ENCODE peak calls at places on chromosomes 3 and 15, in ten cellular contexts. K is dorsolateral prefrontal cortex; S is neuronal stem cell; E is CD8-positive, alpha-beta memory T cell; M is stimulated activated CD4-positive, alpha-beta T cell treated with anti-CD3 and anti-CD28 coated beads, TNF-alpha, amount 100 ng/mL, for 4 hours; A is aorta; R is hypothalamus; P is DMS153; H is GM20000; D is ELR. Y is an unnamed sample.

GRCh38 chr3:120147072-120147871 is 53.0 kb upstream of the GSK3B start:
- DNase-seq in K (no peak), S (no peak), E (peak; percentile 14), M (peak; percentile 15), A (no peak), R (no peak), P (peak; percentile 87), H (peak; percentile 48), D (no peak), Y (no peak)

GRCh38 chr15:62269504-62269903 is 104.4 kb upstream of the C2CD4B start:
- DNase-seq in K (no peak), S (no peak), E (no peak), M (no peak), A (no peak), R (no peak), P (no peak), H (no peak), D (no peak), Y (peak; percentile 10)

GRCh38 chr3:58009026-58009748 is 965 bp downstream of the FLNB start:
- DNase-seq in K (no peak), S (no peak), E (peak; percentile 8), M (peak; percentile 13), A (peak; percentile 82), R (peak; percentile 20), P (no peak), H (peak; percentile 55), D (peak; percentile 30), Y (no peak)

GRCh38 chr15:44157679-44158078 is 37.4 kb downstream of the FRMD5 start:
- DNase-seq in K (no peak), S (no peak), E (no peak), M (no peak), A (no peak), R (no peak), P (peak; percentile 2), H (no peak), D (peak; percentile 95), Y (no peak)

GRCh38 chr3:124273651-124274050 is 281.7 kb upstream of the ROPN1 start:
- DNase-seq in K (no peak), S (no peak), E (no peak), M (no peak), A (no peak), R (no peak), P (no peak), H (no peak), D (no peak), Y (no peak)

GRCh38 chr3:99768808-99769501 is 48.7 kb upstream of the CMSS1 start:
- DNase-seq in K (no peak), S (no peak), E (no peak), M (no peak), A (no peak), R (no peak), P (no peak), H (no peak), D (no peak), Y (no peak)

GRCh38 chr15:39199076-39199475 is 381.8 kb upstream of the THBS1 start:
- DNase-seq in K (no peak), S (no peak), E (no peak), M (no peak), A (no peak), R (peak; percentile 7), P (no peak), H (no peak), D (peak; percentile 35), Y (no peak)

GRCh38 chr15:78565951-78566774 is 843 bp downstream of the CHRNA5 start:
- DNase-seq in K (no peak), S (peak; percentile 47), E (no peak), M (no peak), A (no peak), R (no peak), P (no peak), H (peak; percentile 51), D (peak; percentile 60), Y (peak; percentile 14)

GRCh38 chr3:152499796-152500385 is 231.2 kb downstream of the MBNL1 start:
- DNase-seq in K (no peak), S (no peak), E (no peak), M (no peak), A (no peak), R (no peak), P (no peak), H (no peak), D (no peak), Y (no peak)

GRCh38 chr3:115239717-115240116 is 92.6 kb upstream of the ZBTB20 start:
- DNase-seq in K (peak; percentile 65), S (no peak), E (no peak), M (no peak), A (peak; percentile 74), R (peak; percentile 43), P (peak; percentile 99), H (no peak), D (peak; percentile 98), Y (no peak)

GRCh38 chr15:56967336-56967735 is 48.9 kb downstream of the TCF12 start:
- DNase-seq in K (no peak), S (no peak), E (no peak), M (no peak), A (no peak), R (no peak), P (no peak), H (no peak), D (no peak), Y (no peak)

GRCh38 chr3:38616111-38616510 is 33.4 kb downstream of the SCN5A start:
- DNase-seq in K (no peak), S (no peak), E (no peak), M (no peak), A (peak; percentile 30), R (no peak), P (no peak), H (no peak), D (no peak), Y (no peak)

GRCh38 chr3:183584246-183584913 is 28.9 kb upstream of the KLHL6 start:
- DNase-seq in K (no peak), S (no peak), E (no peak), M (no peak), A (no peak), R (peak; percentile 20), P (no peak), H (no peak), D (no peak), Y (peak; percentile 86)

GRCh38 chr15:81106560-81106959 is 27.5 kb upstream of the CFAP161 start:
- DNase-seq in K (no peak), S (peak; percentile 56), E (no peak), M (peak; percentile 12), A (no peak), R (peak; percentile 10), P (peak; percentile 22), H (peak; percentile 69), D (peak; percentile 81), Y (peak; percentile 83)

GRCh38 chr3:176352716-176353334 is 844.5 kb downstream of the TBL1XR1 start:
- DNase-seq in K (no peak), S (no peak), E (no peak), M (no peak), A (no peak), R (no peak), P (no peak), H (no peak), D (no peak), Y (no peak)

GRCh38 chr15:88238618-88239430 is 17.7 kb downstream of the NTRK3 start:
- DNase-seq in K (no peak), S (no peak), E (no peak), M (no peak), A (peak; percentile 70), R (no peak), P (no peak), H (no peak), D (peak; percentile 6), Y (peak; percentile 7)

GRCh38 chr3:135694142-135694541 is 271.4 kb upstream of the PPP2R3A start:
- DNase-seq in K (no peak), S (no peak), E (no peak), M (no peak), A (no peak), R (no peak), P (peak; percentile 96), H (no peak), D (no peak), Y (peak; percentile 16)

GRCh38 chr3:33417051-33417673 is 23.0 kb downstream of the UBP1 start:
- DNase-seq in K (no peak), S (no peak), E (no peak), M (no peak), A (no peak), R (no peak), P (no peak), H (no peak), D (peak; percentile 59), Y (no peak)

GRCh38 chr3:12512534-12513101 is 28.3 kb downstream of the TSEN2 start:
- DNase-seq in K (no peak), S (no peak), E (no peak), M (no peak), A (no peak), R (no peak), P (no peak), H (no peak), D (no peak), Y (no peak)

GRCh38 chr3:123046262-123046873 is 18.8 kb upstream of the SEMA5B start:
- DNase-seq in K (no peak), S (no peak), E (no peak), M (no peak), A (no peak), R (no peak), P (no peak), H (no peak), D (peak; percentile 37), Y (no peak)

GRCh38 chr3:12896206-12896697 is 54.9 kb upstream of the RPL32 start:
- DNase-seq in K (no peak), S (no peak), E (no peak), M (no peak), A (no peak), R (peak; percentile 26), P (no peak), H (no peak), D (no peak), Y (no peak)

GRCh38 chr15:57541805-57542504 is 49.7 kb upstream of the MYZAP start:
- DNase-seq in K (peak; percentile 68), S (peak; percentile 57), E (no peak), M (no peak), A (peak; percentile 89), R (peak; percentile 56), P (no peak), H (peak; percentile 38), D (peak; percentile 79), Y (peak; percentile 86)

GRCh38 chr15:88998980-88999713 is 86.0 kb upstream of the MFGE8 start:
- DNase-seq in K (no peak), S (no peak), E (no peak), M (no peak), A (peak; percentile 34), R (no peak), P (no peak), H (no peak), D (no peak), Y (no peak)

GRCh38 chr3:40985195-40985594 is 214.1 kb upstream of the CTNNB1 start:
- DNase-seq in K (no peak), S (no peak), E (no peak), M (no peak), A (no peak), R (no peak), P (peak; percentile 2), H (no peak), D (no peak), Y (peak; percentile 6)

GRCh38 chr15:101022876-101023275 is 103.7 kb downstream of the LRRK1 start:
- DNase-seq in K (no peak), S (no peak), E (no peak), M (no peak), A (no peak), R (no peak), P (no peak), H (no peak), D (no peak), Y (no peak)

GRCh38 chr3:194720048-194720447 is 34.4 kb downstream of the FAM43A start:
- DNase-seq in K (no peak), S (no peak), E (no peak), M (no peak), A (no peak), R (no peak), P (no peak), H (no peak), D (no peak), Y (no peak)

GRCh38 chr3:39433642-39434041 is 27.1 kb downstream of the RPSA start:
- DNase-seq in K (no peak), S (no peak), E (no peak), M (no peak), A (no peak), R (no peak), P (no peak), H (no peak), D (peak; percentile 68), Y (peak; percentile 73)

GRCh38 chr3:14451844-14452533 is 49.6 kb downstream of the SLC6A6 start:
- DNase-seq in K (peak; percentile 49), S (no peak), E (no peak), M (no peak), A (no peak), R (peak; percentile 36), P (peak; percentile 38), H (no peak), D (peak; percentile 92), Y (no peak)

Y was measured in cardiac muscle cell.